ENCODE peak calls at places on chromosomes 3 and 15, in four cellular contexts. E, B, L and D are unnamed samples.

GRCh38 chr15:90362936-90363212 is 10.8 kb downstream of the ZNF774 start:
- DNase-seq in B (peak), L (no peak), E (no peak), D (no peak)

GRCh38 chr3:43783987-43784639 is 93.4 kb downstream of the ABHD5 start:
- DNase-seq in E (no peak), L (no peak), B (no peak), D (no peak)

GRCh38 chr3:17398959-17399551 is 343.4 kb downstream of the TBC1D5 start:
- DNase-seq in L (no peak), B (no peak), E (peak), D (peak)

GRCh38 chr3:23668430-23668904 is 137.3 kb upstream of the UBE2E1 start:
- DNase-seq in B (peak), E (no peak), L (no peak), D (no peak)

GRCh38 chr3:165920984-165921383 is 83.8 kb upstream of the BCHE start:
- DNase-seq in E (no peak), B (no peak), L (no peak), D (no peak)

GRCh38 chr3:128950223-128950938 is 43.5 kb downstream of the CFAP92 start:
- DNase-seq in B (no peak), L (peak), E (no peak), D (no peak)

GRCh38 chr3:194023501-194024280 is 112.3 kb upstream of the HES1 start:
- DNase-seq in B (no peak), L (no peak), E (no peak), D (no peak)

GRCh38 chr3:52238193-52238760 is 681 bp downstream of the TWF2 start:
- DNase-seq in E (no peak), L (no peak), B (no peak), D (no peak)

GRCh38 chr3:148797822-148798221 is 29.8 kb upstream of the CPB1 start:
- DNase-seq in E (no peak), B (no peak), L (no peak), D (no peak)

GRCh38 chr3:129602730-129603560 is 3.5 kb downstream of the PLXND1 start:
- DNase-seq in L (no peak), E (no peak), B (peak), D (no peak)

GRCh38 chr3:61561374-61562041 is at the start of gene PTPRG:
- DNase-seq in B (peak), L (no peak), E (no peak), D (no peak)

GRCh38 chr3:43177092-43177491 is 71.2 kb upstream of the POMGNT2 start:
- DNase-seq in E (no peak), B (no peak), L (no peak), D (no peak)

GRCh38 chr15:63121382-63122001 is at the start of gene LACTB:
- DNase-seq in B (peak), L (peak), E (peak), D (peak)

GRCh38 chr15:67149068-67149841 is 83.9 kb downstream of the SMAD3 start:
- DNase-seq in B (no peak), L (no peak), E (no peak), D (no peak)

GRCh38 chr3:69460034-69460433 is 74.1 kb upstream of the FRMD4B start:
- DNase-seq in B (no peak), E (no peak), L (no peak), D (no peak)

GRCh38 chr3:110026421-110026820 is 689.1 kb upstream of the DPPA4 start:
- DNase-seq in E (no peak), L (no peak), B (peak), D (no peak)

GRCh38 chr15:31347067-31347975 is 20.7 kb downstream of the KLF13 start:
- DNase-seq in L (peak), B (no peak), E (no peak), D (no peak)

GRCh38 chr3:3633761-3634160 is 165.5 kb upstream of the LRRN1 start:
- DNase-seq in E (no peak), L (no peak), B (no peak), D (no peak)

GRCh38 chr3:155370198-155370597 is 76.7 kb upstream of the STRIT1 start:
- DNase-seq in E (no peak), B (no peak), L (no peak), D (no peak)

GRCh38 chr15:30999729-31000128 is 8.3 kb upstream of the MTMR10 start:
- DNase-seq in L (no peak), B (no peak), E (no peak), D (no peak)

GRCh38 chr15:75661041-75661778 is 13.5 kb downstream of the SNX33 start:
- DNase-seq in L (no peak), B (peak), E (no peak), D (no peak)

GRCh38 chr15:79339588-79340314 is 28.8 kb downstream of the TMED3 start:
- DNase-seq in L (no peak), E (no peak), B (peak), D (no peak)

GRCh38 chr3:134114726-134115125 is 85.0 kb upstream of the SLCO2A1 start:
- DNase-seq in B (no peak), E (no peak), L (no peak), D (no peak)

GRCh38 chr3:135041586-135041985 is 246.5 kb downstream of the EPHB1 start:
- DNase-seq in B (no peak), L (no peak), E (no peak), D (no peak)

GRCh38 chr3:181383760-181384159 is 328.0 kb upstream of the SOX2 start:
- DNase-seq in L (no peak), E (no peak), B (no peak), D (no peak)

GRCh38 chr3:50174947-50175524 is 16.4 kb upstream of the GNAT1 start:
- DNase-seq in L (no peak), E (no peak), B (no peak), D (no peak)